ENCODE peak calls at places on chromosomes 6 and 20, in four cellular contexts. I is A549, S is testis, F is IMR-90. V is an unnamed sample.

GRCh38 chr20:6122111-6122872 is 538 bp downstream of the FERMT1 start:
- DNase-seq in I (peak; percentile 44), S (peak; percentile 35), F (peak; percentile 45), V (no peak)

GRCh38 chr6:148682252-148682651 is 64.6 kb upstream of the UST start:
- DNase-seq in I (no peak), S (no peak), F (no peak), V (no peak)

GRCh38 chr20:61886721-61887658 is 178.7 kb downstream of the TAF4 start:
- DNase-seq in I (peak; percentile 45), S (peak; percentile 35), F (peak; percentile 35), V (no peak)

GRCh38 chr20:39899881-39900280 is 789.2 kb downstream of the MAFB start:
- DNase-seq in I (no peak), S (no peak), F (no peak), V (no peak)

GRCh38 chr6:118249680-118250079 is 298.4 kb upstream of the PLN start:
- DNase-seq in I (no peak), S (no peak), F (no peak), V (no peak)

GRCh38 chr20:40471261-40471629 is 217.8 kb downstream of the MAFB start:
- DNase-seq in I (no peak), S (peak; percentile 17), F (no peak), V (no peak)

GRCh38 chr20:46215913-46216707 is 92.2 kb downstream of the CDH22 start:
- DNase-seq in I (peak; percentile 70), S (no peak), F (peak; percentile 28), V (peak; percentile 34)

GRCh38 chr6:150865043-150865405 is 478 bp upstream of the MTHFD1L start:
- DNase-seq in I (no peak), S (no peak), F (peak; percentile 39), V (no peak)

GRCh38 chr20:50678213-50678898 is 13.0 kb downstream of the RIPOR3 start:
- DNase-seq in I (no peak), S (peak; percentile 53), F (no peak), V (no peak)

GRCh38 chr6:6412221-6412620 is 91.8 kb upstream of the F13A1 start:
- DNase-seq in I (no peak), S (no peak), F (no peak), V (no peak)

GRCh38 chr20:25858495-25859425 is 162.1 kb upstream of the ZNF337 start:
- DNase-seq in I (no peak), S (no peak), F (no peak), V (no peak)

GRCh38 chr20:10447028-10447427 is 11.9 kb downstream of the SLX4IP start:
- DNase-seq in I (peak; percentile 91), S (no peak), F (peak; percentile 84), V (no peak)

GRCh38 chr6:127737009-127737486 is 160.1 kb downstream of the C6orf58 start:
- DNase-seq in I (peak; percentile 25), S (peak; percentile 51), F (peak; percentile 73), V (peak; percentile 26)

GRCh38 chr6:20313960-20314530 is 87.6 kb upstream of the E2F3 start:
- DNase-seq in I (no peak), S (no peak), F (no peak), V (no peak)

GRCh38 chr20:47561175-47561574 is 59.5 kb downstream of the NCOA3 start:
- DNase-seq in I (no peak), S (no peak), F (peak; percentile 56), V (no peak)

GRCh38 chr6:146860583-146860982 is 261.8 kb downstream of the ADGB start:
- DNase-seq in I (no peak), S (no peak), F (no peak), V (no peak)

GRCh38 chr20:7728373-7728772 is 211.9 kb downstream of the HAO1 start:
- DNase-seq in I (no peak), S (no peak), F (no peak), V (no peak)

GRCh38 chr6:142728367-142728766 is 216.6 kb downstream of the HIVEP2 start:
- DNase-seq in I (no peak), S (no peak), F (no peak), V (no peak)

GRCh38 chr6:130324657-130325056 is 41.2 kb upstream of the TMEM200A start:
- DNase-seq in I (no peak), S (no peak), F (peak; percentile 83), V (no peak)

GRCh38 chr6:69305456-69305855 is 491.4 kb downstream of the LMBRD1 start:
- DNase-seq in I (no peak), S (no peak), F (no peak), V (no peak)

GRCh38 chr6:7073082-7073783 is 34.5 kb upstream of the RREB1 start:
- DNase-seq in I (no peak), S (no peak), F (no peak), V (no peak)

GRCh38 chr6:13762648-13763441 is 51.2 kb upstream of the RANBP9 start:
- DNase-seq in I (no peak), S (no peak), F (peak; percentile 90), V (no peak)

GRCh38 chr20:61819921-61820825 is 245.5 kb downstream of the TAF4 start:
- DNase-seq in I (no peak), S (no peak), F (no peak), V (no peak)

GRCh38 chr20:32516583-32516982 is 68.5 kb downstream of the NOL4L start:
- DNase-seq in I (no peak), S (no peak), F (no peak), V (no peak)

GRCh38 chr6:147577466-147577865 is 69.0 kb downstream of the SAMD5 start:
- DNase-seq in I (no peak), S (no peak), F (no peak), V (no peak)

GRCh38 chr6:13431059-13431656 is 56.2 kb downstream of the GFOD1 start:
- DNase-seq in I (no peak), S (no peak), F (no peak), V (no peak)

GRCh38 chr6:20929283-20929682 is 395.0 kb downstream of the CDKAL1 start:
- DNase-seq in I (no peak), S (no peak), F (peak; percentile 44), V (no peak)

GRCh38 chr6:152636675-152637421 is at the start of gene SYNE1:
- DNase-seq in I (peak; percentile 15), S (peak; percentile 47), F (peak; percentile 16), V (peak; percentile 59)

GRCh38 chr6:119044263-119044662 is 34.2 kb downstream of the FAM184A start:
- DNase-seq in I (no peak), S (no peak), F (no peak), V (no peak)

GRCh38 chr20:25310268-25310920 is 62.5 kb downstream of the PYGB start:
- DNase-seq in I (peak; percentile 97), S (peak; percentile 55), F (peak; percentile 96), V (no peak)

GRCh38 chr6:78629154-78629721 is 238.1 kb upstream of the IRAK1BP1 start:
- DNase-seq in I (no peak), S (peak; percentile 46), F (peak; percentile 14), V (no peak)

GRCh38 chr6:55174211-55175013 is at the start of gene HCRTR2:
- DNase-seq in I (no peak), S (peak; percentile 16), F (peak; percentile 1), V (no peak)

GRCh38 chr6:90368601-90369000 is 72.0 kb upstream of the BACH2 start:
- DNase-seq in I (no peak), S (peak; percentile 17), F (peak; percentile 79), V (no peak)

GRCh38 chr6:90369024-90369519 is 72.4 kb upstream of the BACH2 start:
- DNase-seq in I (peak; percentile 62), S (peak; percentile 59), F (peak; percentile 100), V (no peak)

GRCh38 chr6:90369651-90370050 is 73.0 kb upstream of the BACH2 start:
- DNase-seq in I (no peak), S (no peak), F (no peak), V (no peak)

GRCh38 chr6:90365565-90366219 is 69.0 kb upstream of the BACH2 start:
- DNase-seq in I (no peak), S (no peak), F (no peak), V (no peak)

GRCh38 chr6:90368001-90368400 is 71.4 kb upstream of the BACH2 start:
- DNase-seq in I (no peak), S (no peak), F (no peak), V (no peak)
- H3K27ac ChIP-seq in I (peak overlapping the region; percentile 29), S (no peak overlapping the region), F (peak overlapping the region; percentile 20), V (no peak overlapping the region)

DNA sequence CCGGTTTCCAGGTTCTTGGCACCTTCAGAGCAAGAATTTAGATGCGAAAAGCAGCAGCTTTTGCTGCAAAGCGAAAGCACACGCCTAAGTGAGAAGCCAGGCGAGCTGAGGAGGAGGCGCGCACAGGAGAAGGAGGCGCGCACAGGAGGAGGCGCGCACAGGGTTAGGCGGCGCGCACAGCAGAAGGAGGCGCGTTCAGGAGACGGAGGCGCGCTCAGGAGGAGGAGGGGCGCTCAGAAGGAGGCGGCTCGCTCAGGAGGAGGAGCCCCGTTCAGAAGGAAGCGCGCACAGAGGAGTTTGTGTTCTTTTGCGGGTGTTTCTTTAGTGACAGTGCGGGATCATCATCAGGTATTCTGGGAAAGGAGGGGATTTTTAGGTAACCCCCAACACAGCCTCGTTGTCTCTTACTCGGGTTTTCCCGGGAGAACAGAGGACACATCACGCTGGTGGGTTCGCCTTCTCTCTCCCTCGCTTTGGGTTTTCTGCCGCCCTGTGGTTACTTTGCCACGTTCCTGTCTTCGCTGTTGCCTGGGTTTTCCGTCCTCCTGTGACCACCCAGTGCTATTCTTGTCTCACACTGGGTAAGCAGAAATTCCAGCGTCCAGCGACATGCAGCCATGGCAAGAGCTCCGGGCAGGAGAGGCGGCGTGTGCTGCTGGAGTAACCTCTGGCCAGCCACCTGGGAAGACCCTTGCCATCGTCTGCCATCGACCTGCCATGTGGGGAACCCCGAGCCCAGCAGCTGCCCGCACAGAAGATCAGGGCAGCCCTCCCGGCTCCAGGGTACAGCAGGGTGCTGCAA is 47.0 kb downstream of the WDR27 start:
- DNase-seq in I (no peak), S (peak; percentile 81), F (peak; percentile 61), V (peak; percentile 60)
- TF ChIP-seq POLR2A in I (no peak), S (no peak), F (no peak), V (no peak)

GRCh38 chr20:17683218-17684076 is 1.4 kb upstream of the RRBP1 start:
- DNase-seq in I (no peak), S (no peak), F (no peak), V (no peak)
- H3K4me3 ChIP-seq in I (no peak overlapping the region), S (no peak overlapping the region), F (no peak overlapping the region), V (no peak overlapping the region)

DNA sequence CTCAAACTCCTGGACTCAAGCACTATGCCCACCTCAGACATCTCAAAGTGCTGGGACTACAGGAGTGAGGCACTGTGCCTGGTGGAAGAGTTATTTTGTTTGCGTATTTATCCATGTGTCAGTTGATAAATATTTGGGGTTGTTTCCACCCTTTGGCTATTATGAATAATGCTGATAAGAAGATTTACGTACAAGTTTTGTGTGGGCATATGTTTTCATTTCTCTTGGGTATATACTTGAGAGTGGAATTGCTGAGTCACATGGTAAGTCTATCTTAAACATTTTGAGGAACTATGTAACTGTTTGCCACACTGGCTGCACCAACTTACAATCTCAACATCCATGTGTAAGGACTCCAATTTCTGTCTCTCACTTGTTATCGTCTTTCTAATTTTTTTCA is 200.3 kb downstream of the RNGTT start:
- DNase-seq in I (no peak), S (no peak), F (peak; percentile 43), V (no peak)
- H3K27ac ChIP-seq in I (no peak overlapping the region), S (no peak overlapping the region), F (no peak overlapping the region), V (no peak overlapping the region)

GRCh38 chr6:42525132-42525531 is 38.7 kb upstream of the UBR2 start:
- DNase-seq in I (no peak), S (no peak), F (no peak), V (no peak)

GRCh38 chr6:42522021-42522420 is 41.8 kb upstream of the UBR2 start:
- DNase-seq in I (no peak), S (no peak), F (peak; percentile 17), V (no peak)

GRCh38 chr6:42519779-42520178 is 44.0 kb upstream of the UBR2 start:
- DNase-seq in I (no peak), S (no peak), F (no peak), V (no peak)

GRCh38 chr6:42523158-42523814 is 40.5 kb upstream of the UBR2 start:
- DNase-seq in I (no peak), S (peak; percentile 37), F (peak; percentile 37), V (no peak)

GRCh38 chr6:42520786-42521607 is 42.8 kb upstream of the UBR2 start:
- DNase-seq in I (no peak), S (no peak), F (peak; percentile 80), V (no peak)
- TF ChIP-seq POLR2A in I (no peak), S (no peak), F (no peak), V (no peak)

V was measured in heart left ventricle.